ENCODE peak calls at places on chromosomes 6 and 20, in five cellular contexts. S is mammary epithelial cell, M is HCT116, U is hepatocyte, X is PC-3. C is an unnamed sample.
A peak's percentile ranks its signal among the peaks of the same experiment; 100 is the strongest.

GRCh38 chr20:45426621-45427020 is 10.7 kb downstream of the PIGT start:
- DNase-seq in S (no peak), M (no peak), U (no peak), X (no peak), C (no peak)

GRCh38 chr6:169894377-169894960 is 143.0 kb downstream of the ERMARD start:
- DNase-seq in S (no peak), M (no peak), U (no peak), X (no peak), C (no peak)

GRCh38 chr6:143361536-143362191 is 88.8 kb downstream of the ADAT2 start:
- DNase-seq in S (no peak), M (no peak), U (no peak), X (no peak), C (no peak)

GRCh38 chr20:56826971-56827645 is 198.0 kb downstream of the TFAP2C start:
- DNase-seq in S (peak; percentile 95), M (no peak), U (peak; percentile 52), X (peak; percentile 38), C (no peak)

GRCh38 chr20:24765316-24766142 is 183.5 kb upstream of the CST7 start:
- DNase-seq in S (no peak), M (no peak), U (no peak), X (no peak), C (no peak)

GRCh38 chr20:53428997-53429396 is 164.6 kb downstream of the ZNF217 start:
- DNase-seq in S (no peak), M (no peak), U (no peak), X (no peak), C (no peak)

GRCh38 chr6:45900808-45901752 is 114.6 kb downstream of the CLIC5 start:
- DNase-seq in S (no peak), M (no peak), U (peak; percentile 34), X (no peak), C (no peak)

GRCh38 chr6:135250751-135251356 is 69.7 kb downstream of the MYB start:
- DNase-seq in S (no peak), M (no peak), U (no peak), X (no peak), C (no peak)

GRCh38 chr6:30887901-30888300 is 3.6 kb downstream of the DDR1 start:
- DNase-seq in S (no peak), M (no peak), U (no peak), X (no peak), C (no peak)

GRCh38 chr6:153989989-153990388 is 49.1 kb upstream of the OPRM1 start:
- DNase-seq in S (no peak), M (no peak), U (peak; percentile 16), X (no peak), C (no peak)

GRCh38 chr6:89657445-89658158 is 19.1 kb upstream of the LYRM2 start:
- DNase-seq in S (no peak), M (no peak), U (no peak), X (no peak), C (no peak)

GRCh38 chr20:2922957-2923356 is 49.7 kb downstream of the PTPRA start:
- DNase-seq in S (peak; percentile 17), M (no peak), U (no peak), X (no peak), C (no peak)

GRCh38 chr20:33900515-33901131 is 89.5 kb downstream of the CHMP4B start:
- DNase-seq in S (no peak), M (no peak), U (no peak), X (no peak), C (no peak)

GRCh38 chr6:168671863-168672546 is 231.0 kb downstream of the SMOC2 start:
- DNase-seq in S (no peak), M (no peak), U (peak; percentile 30), X (no peak), C (no peak)

GRCh38 chr6:144820270-144820669 is 535.1 kb downstream of the UTRN start:
- DNase-seq in S (no peak), M (peak; percentile 24), U (no peak), X (peak; percentile 56), C (no peak)

GRCh38 chr6:15327271-15327670 is 81.4 kb downstream of the JARID2 start:
- DNase-seq in S (no peak), M (peak; percentile 10), U (no peak), X (peak; percentile 37), C (no peak)

GRCh38 chr6:43926644-43927524 is 156.9 kb downstream of the VEGFA start:
- DNase-seq in S (peak; percentile 93), M (peak; percentile 72), U (peak; percentile 92), X (peak; percentile 53), C (no peak)

GRCh38 chr20:11814276-11814675 is 103.4 kb upstream of the BTBD3 start:
- DNase-seq in S (peak; percentile 88), M (no peak), U (no peak), X (peak; percentile 59), C (no peak)

GRCh38 chr6:134619789-134620188 is 301.9 kb upstream of the SGK1 start:
- DNase-seq in S (peak; percentile 96), M (no peak), U (no peak), X (peak; percentile 18), C (peak; percentile 71)

GRCh38 chr6:170178266-170178560 is 112.7 kb downstream of the DLL1 start:
- DNase-seq in S (no peak), M (no peak), U (no peak), X (peak; percentile 37), C (no peak)

GRCh38 chr6:149907317-149907716 is 9.4 kb upstream of the RAET1E start:
- DNase-seq in S (no peak), M (no peak), U (no peak), X (no peak), C (no peak)

GRCh38 chr6:149913542-149914240 is 9.2 kb downstream of the RAET1G start:
- DNase-seq in S (no peak), M (no peak), U (no peak), X (no peak), C (no peak)

GRCh38 chr6:149909701-149910470 is 12.0 kb upstream of the RAET1E start:
- DNase-seq in S (no peak), M (no peak), U (no peak), X (no peak), C (no peak)

GRCh38 chr6:149913085-149913484 is 9.8 kb downstream of the RAET1G start:
- DNase-seq in S (no peak), M (no peak), U (no peak), X (no peak), C (no peak)

DNA sequence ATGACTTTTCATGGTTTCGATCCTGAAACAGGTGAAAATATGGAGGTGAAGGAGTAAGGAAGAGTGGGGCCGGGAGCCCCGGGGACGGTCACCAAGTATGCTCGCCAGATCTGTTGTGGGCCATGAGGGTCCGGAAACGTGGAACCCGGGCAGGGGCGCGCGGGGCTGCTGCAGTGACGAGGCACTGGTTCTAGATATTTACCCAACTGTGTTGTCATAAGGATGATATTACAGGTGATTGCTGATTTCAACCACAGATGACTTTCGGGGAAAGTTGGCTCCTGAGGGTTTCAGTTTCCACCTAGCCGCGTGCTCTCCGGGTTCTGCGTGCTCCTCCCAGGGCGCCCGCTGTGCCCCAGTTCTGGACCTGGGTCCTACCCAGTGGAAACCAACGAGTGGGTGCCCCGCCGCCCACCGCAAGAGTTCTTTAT is 12.2 kb downstream of the RAET1G start:
- DNase-seq in S (no peak), M (no peak), U (no peak), X (no peak), C (peak; percentile 7)
- H3K36me3 ChIP-seq in S (no peaks in the 10 kb centered on the region), M (no peaks in the 10 kb centered on the region), U (no peaks in the 10 kb centered on the region), X (no peaks in the 10 kb centered on the region), C (no peaks in the 10 kb centered on the region)

DNA sequence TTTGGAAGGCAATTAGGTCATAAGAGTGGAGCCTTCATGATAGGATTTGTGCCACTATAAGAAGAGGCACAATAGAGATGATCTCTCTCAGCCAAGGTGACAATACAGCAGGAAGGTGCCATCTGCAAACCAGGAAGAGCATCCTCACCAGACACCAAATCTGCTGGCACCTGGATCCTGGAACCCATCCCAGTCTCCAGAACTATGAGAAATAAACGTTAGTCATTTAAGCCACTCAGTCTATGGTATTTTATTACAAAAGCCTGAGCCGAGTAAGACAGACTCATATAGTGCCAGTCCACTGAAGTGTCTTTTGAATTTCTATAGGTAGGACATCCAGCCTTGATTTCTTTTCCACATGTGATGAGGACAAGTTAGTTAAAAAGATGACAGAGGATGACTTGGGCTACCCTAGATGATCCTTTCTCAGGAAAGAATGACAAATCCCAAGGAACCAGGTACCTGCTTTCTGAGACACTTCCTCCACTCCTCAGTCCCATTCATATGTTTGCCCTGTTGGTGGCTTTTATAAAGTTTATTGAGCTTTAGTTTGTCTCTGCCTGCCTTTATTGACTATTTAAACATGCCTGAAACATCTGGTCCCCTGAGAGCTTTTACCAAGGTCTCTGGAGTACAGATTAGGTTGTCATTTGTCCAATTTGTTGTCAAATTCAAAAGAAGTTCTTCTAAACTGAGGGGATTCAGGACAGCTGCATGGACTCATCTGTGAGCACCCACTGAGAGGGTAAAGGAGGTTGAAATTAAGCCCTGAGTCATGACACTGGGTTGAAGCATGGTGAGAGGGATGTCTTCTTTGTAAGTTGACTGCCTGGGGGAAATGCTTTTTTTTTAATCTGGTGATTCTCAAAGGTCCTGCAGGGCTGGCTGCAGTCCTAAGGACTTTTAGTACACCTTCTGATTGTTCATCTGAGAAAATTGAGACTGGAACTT is 165.0 kb upstream of the PLCB4 start:
- DNase-seq in S (no peak), M (no peak), U (no peak), X (peak; percentile 43), C (no peak)
- H3K4me2 ChIP-seq in S (no peak overlapping the region), M (no peak overlapping the region), U (no peak overlapping the region), X (no peak overlapping the region), C (no peak overlapping the region)

GRCh38 chr20:6012166-6012565 is 41.7 kb downstream of the LRRN4 start:
- DNase-seq in S (no peak), M (no peak), U (no peak), X (no peak), C (no peak)

GRCh38 chr20:6014017-6014416 is 39.8 kb downstream of the LRRN4 start:
- DNase-seq in S (no peak), M (no peak), U (no peak), X (no peak), C (no peak)

GRCh38 chr20:6017880-6018279 is 36.0 kb downstream of the LRRN4 start:
- DNase-seq in S (no peak), M (no peak), U (no peak), X (no peak), C (no peak)

GRCh38 chr20:6017467-6017866 is 36.4 kb downstream of the LRRN4 start:
- DNase-seq in S (no peak), M (no peak), U (no peak), X (no peak), C (no peak)

DNA sequence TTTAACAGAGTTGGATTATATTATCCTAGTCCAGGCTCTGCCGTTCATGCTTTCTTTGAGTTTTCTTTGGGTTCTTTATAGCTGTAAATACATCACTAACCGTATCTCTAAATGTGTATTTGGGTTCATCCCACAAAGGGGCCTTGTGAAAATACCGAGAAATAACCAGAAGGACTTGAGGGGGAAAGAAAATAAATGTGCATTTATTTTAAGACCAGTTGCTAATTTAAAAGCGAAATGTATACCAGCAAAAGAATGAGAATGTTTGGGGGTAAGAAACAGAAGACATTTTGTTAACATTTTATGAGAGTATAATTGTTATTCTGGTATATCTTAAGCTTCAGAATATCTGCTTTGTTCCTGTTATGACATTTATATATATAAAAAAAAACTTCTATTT is 38.9 kb downstream of the LRRN4 start:
- DNase-seq in S (no peak), M (no peak), U (no peak), X (no peak), C (no peak)
- H3K27ac ChIP-seq in S (no peak overlapping the region), M (no peak overlapping the region), U (no peak overlapping the region), X (no peak overlapping the region), C (no peak overlapping the region)

DNA sequence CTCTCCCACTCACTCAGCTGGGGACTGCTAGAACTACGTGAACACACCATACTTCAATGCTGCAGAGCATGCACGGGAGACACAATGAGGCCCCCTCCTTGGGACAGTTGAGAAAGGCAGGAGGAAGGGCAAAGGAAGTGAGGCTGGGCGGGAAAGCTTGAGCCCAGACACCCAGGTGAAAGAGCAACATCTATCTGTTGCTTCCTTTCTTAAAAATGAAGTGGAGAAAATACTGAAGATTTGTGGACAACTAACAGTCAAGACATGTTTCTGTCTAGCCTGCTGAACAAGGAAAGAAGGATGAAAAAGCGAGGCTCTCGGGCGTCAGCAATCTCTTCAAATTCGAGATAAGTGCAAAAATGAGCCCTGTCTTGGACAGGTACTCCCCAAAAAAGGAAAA is 3.0 kb upstream of the NNAT start:
- DNase-seq in S (no peak), M (no peak), U (no peak), X (no peak), C (no peak)
- H3K36me3 ChIP-seq in S (peaks cover 40% of the 10 kb centered on the region), M (no peaks in the 10 kb centered on the region), U (no peaks in the 10 kb centered on the region), X (peaks cover 48% of the 10 kb centered on the region), C (no peaks in the 10 kb centered on the region)